ENCODE peak calls at places on chromosomes 1 and 21, in seven cellular contexts. H is memory B cell; P is AG04450; W is HEK293T; J is RWPE2; I is HCT116; C is CD8-positive, alpha-beta memory T cell. B is an unnamed sample.

GRCh38 chr1:119136401-119136800 is 4.1 kb downstream of the WARS2 start:
- DNase-seq in W (no peak), H (no peak), C (no peak), J (no peak), P (no peak), I (no peak), B (no peak)

GRCh38 chr21:36710729-36711048 is 11.8 kb downstream of the SIM2 start:
- DNase-seq in H (no peak), W (no peak), J (peak), P (no peak), C (no peak), I (no peak), B (no peak)

GRCh38 chr1:118202076-118202608 is 17.1 kb upstream of the SPAG17 start:
- DNase-seq in P (no peak), I (no peak), H (no peak), J (no peak), C (no peak), W (no peak), B (no peak)

GRCh38 chr1:36729716-36730510 is 247.2 kb upstream of the CSF3R start:
- DNase-seq in W (no peak), C (no peak), J (no peak), H (no peak), I (no peak), P (no peak), B (no peak)

GRCh38 chr1:156602557-156602993 is 1.3 kb upstream of the GPATCH4 start:
- DNase-seq in P (no peak), H (no peak), J (no peak), W (peak), C (no peak), I (peak), B (no peak)

GRCh38 chr1:161044908-161045748 is 649 bp downstream of the USF1 start:
- DNase-seq in H (peak), J (no peak), I (no peak), P (no peak), C (peak), W (peak), B (peak)

GRCh38 chr1:36994863-36995262 is 39.5 kb downstream of the GRIK3 start:
- DNase-seq in I (no peak), W (no peak), J (no peak), P (no peak), C (no peak), H (no peak), B (no peak)

GRCh38 chr1:85048296-85049064 is at the start of gene MCOLN3:
- DNase-seq in C (peak), I (peak), P (no peak), J (peak), W (peak), H (peak), B (peak)

GRCh38 chr1:225460737-225461532 is 33.1 kb upstream of the LBR start:
- DNase-seq in C (peak), I (no peak), P (no peak), J (no peak), W (no peak), H (no peak), B (no peak)

GRCh38 chr1:150572918-150573647 is 6.3 kb downstream of the MCL1 start:
- DNase-seq in W (no peak), I (no peak), J (no peak), P (no peak), C (no peak), H (no peak), B (no peak)

GRCh38 chr1:107529511-107530149 is 388.8 kb downstream of the NTNG1 start:
- DNase-seq in W (peak), C (no peak), I (no peak), P (no peak), H (peak), J (no peak), B (peak)

GRCh38 chr21:39176312-39176711 is 6.9 kb downstream of the PSMG1 start:
- DNase-seq in J (no peak), I (no peak), P (no peak), C (no peak), H (no peak), W (no peak), B (no peak)

GRCh38 chr1:12452262-12452661 is 165.7 kb downstream of the DHRS3 start:
- DNase-seq in J (no peak), H (no peak), C (no peak), W (no peak), P (no peak), I (no peak), B (no peak)

GRCh38 chr1:27868932-27869718 is 3.2 kb upstream of the THEMIS2 start:
- DNase-seq in H (no peak), C (peak), I (no peak), W (no peak), J (no peak), P (no peak), B (no peak)

GRCh38 chr1:62906428-62906886 is 122.5 kb downstream of the ATG4C start:
- DNase-seq in H (no peak), C (no peak), W (peak), I (peak), P (no peak), J (no peak), B (no peak)

GRCh38 chr1:92485374-92486250 is 1.1 kb downstream of the GFI1 start:
- DNase-seq in W (peak), J (no peak), H (peak), C (peak), P (no peak), I (peak), B (peak)

GRCh38 chr1:27057389-27057788 is 44.7 kb upstream of the TENT5B start:
- DNase-seq in J (no peak), P (no peak), C (no peak), I (no peak), H (no peak), W (no peak), B (no peak)

GRCh38 chr1:220045356-220046051 is 801 bp downstream of the EPRS1 start:
- DNase-seq in J (no peak), H (no peak), C (no peak), P (no peak), W (no peak), I (no peak), B (no peak)

GRCh38 chr1:14980801-14981200 is 172.7 kb upstream of the TMEM51 start:
- DNase-seq in P (no peak), J (no peak), H (no peak), W (no peak), C (no peak), I (no peak), B (no peak)

GRCh38 chr1:111778541-111779051 is 22.9 kb downstream of the DDX20 start:
- DNase-seq in C (no peak), H (no peak), I (no peak), P (no peak), J (no peak), W (no peak), B (no peak)

GRCh38 chr21:28971171-28971570 is 21.5 kb downstream of the LTN1 start:
- DNase-seq in J (no peak), C (no peak), W (no peak), P (no peak), H (no peak), I (no peak), B (no peak)

GRCh38 chr21:29145837-29146453 is 15.5 kb downstream of the MAP3K7CL start:
- DNase-seq in I (no peak), P (no peak), J (no peak), W (no peak), H (no peak), C (no peak), B (no peak)

GRCh38 chr21:14046401-14046800 is 164.4 kb downstream of the LIPI start:
- DNase-seq in I (no peak), C (no peak), J (no peak), H (no peak), P (no peak), W (no peak), B (no peak)

GRCh38 chr1:55250399-55251075 is 35.4 kb upstream of the USP24 start:
- DNase-seq in W (no peak), C (no peak), P (no peak), H (no peak), I (no peak), J (no peak), B (no peak)

GRCh38 chr1:216310776-216311175 is 112.5 kb downstream of the USH2A start:
- DNase-seq in C (no peak), I (no peak), W (peak), P (peak), H (no peak), J (no peak), B (no peak)

GRCh38 chr1:18217398-18218043 is 109.9 kb downstream of the IGSF21 start:
- DNase-seq in W (peak), P (no peak), I (peak), J (no peak), C (no peak), H (no peak), B (peak)

B was measured in GM19239.